ENCODE peak calls at places on chromosomes 16 and 17, in five cellular contexts. One of them, this sample, is unnamed.

GRCh38 chr16:28531777-28532744 is 6.7 kb downstream of the NUPR1 start:
- DNase-seq in heart left ventricle: peak
- DNase-seq in GM12878: no peak
- DNase-seq in IMR-90: no peak
- DNase-seq in testis: peak
- DNase-seq in this sample: no peak

GRCh38 chr16:51657844-51658243 is 506.8 kb upstream of the SALL1 start:
- DNase-seq in heart left ventricle: no peak
- DNase-seq in GM12878: no peak
- DNase-seq in IMR-90: no peak
- DNase-seq in testis: no peak
- DNase-seq in this sample: no peak

GRCh38 chr16:69113216-69113615 is 7.8 kb downstream of the HAS3 start:
- DNase-seq in heart left ventricle: no peak
- DNase-seq in GM12878: no peak
- DNase-seq in IMR-90: no peak
- DNase-seq in testis: no peak
- DNase-seq in this sample: no peak

GRCh38 chr17:3879591-3880417 is 13.0 kb downstream of the CAMKK1 start:
- DNase-seq in heart left ventricle: no peak
- DNase-seq in GM12878: no peak
- DNase-seq in IMR-90: no peak
- DNase-seq in testis: no peak
- DNase-seq in this sample: no peak

GRCh38 chr16:59654455-59654854 is 920.3 kb upstream of the GOT2 start:
- DNase-seq in heart left ventricle: no peak
- DNase-seq in GM12878: no peak
- DNase-seq in IMR-90: no peak
- DNase-seq in testis: no peak
- DNase-seq in this sample: no peak

GRCh38 chr16:4351880-4352279 is 759 bp upstream of the PAM16 start:
- DNase-seq in heart left ventricle: no peak
- DNase-seq in GM12878: no peak
- DNase-seq in IMR-90: peak
- DNase-seq in testis: no peak
- DNase-seq in this sample: no peak

GRCh38 chr17:78151514-78152008 is 5.4 kb downstream of the C17orf99 start:
- DNase-seq in heart left ventricle: no peak
- DNase-seq in GM12878: no peak
- DNase-seq in IMR-90: no peak
- DNase-seq in testis: no peak
- DNase-seq in this sample: no peak

GRCh38 chr16:1678500-1679098 is 520 bp downstream of the JPT2 start:
- DNase-seq in heart left ventricle: peak
- DNase-seq in GM12878: no peak
- DNase-seq in IMR-90: peak
- DNase-seq in testis: peak
- DNase-seq in this sample: no peak

GRCh38 chr17:79798296-79799173 is 1.7 kb upstream of the CBX8 start:
- DNase-seq in heart left ventricle: no peak
- DNase-seq in GM12878: no peak
- DNase-seq in IMR-90: no peak
- DNase-seq in testis: no peak
- DNase-seq in this sample: peak

GRCh38 chr16:83517398-83517797 is 290.4 kb upstream of the HSBP1 start:
- DNase-seq in heart left ventricle: no peak
- DNase-seq in GM12878: no peak
- DNase-seq in IMR-90: no peak
- DNase-seq in testis: peak
- DNase-seq in this sample: no peak

GRCh38 chr16:8863594-8864424 is 5.0 kb downstream of the CARHSP1 start:
- DNase-seq in heart left ventricle: peak
- DNase-seq in GM12878: no peak
- DNase-seq in IMR-90: no peak
- DNase-seq in testis: peak
- DNase-seq in this sample: peak

GRCh38 chr17:62629556-62630364 is 2.3 kb downstream of the MRC2 start:
- DNase-seq in heart left ventricle: peak
- DNase-seq in GM12878: no peak
- DNase-seq in IMR-90: no peak
- DNase-seq in testis: no peak
- DNase-seq in this sample: no peak

GRCh38 chr16:3986235-3986544 is 105.7 kb upstream of the CREBBP start:
- DNase-seq in heart left ventricle: no peak
- DNase-seq in GM12878: no peak
- DNase-seq in IMR-90: no peak
- DNase-seq in testis: peak
- DNase-seq in this sample: no peak

GRCh38 chr17:59684967-59685366 is 22.3 kb downstream of the PTRH2 start:
- DNase-seq in heart left ventricle: no peak
- DNase-seq in GM12878: no peak
- DNase-seq in IMR-90: no peak
- DNase-seq in testis: no peak
- DNase-seq in this sample: peak

GRCh38 chr17:40191237-40192208 is 14.3 kb downstream of the RAPGEFL1 start:
- DNase-seq in heart left ventricle: peak
- DNase-seq in GM12878: peak
- DNase-seq in IMR-90: peak
- DNase-seq in testis: peak
- DNase-seq in this sample: peak

GRCh38 chr17:64938925-64939474 is 19.7 kb upstream of the LRRC37A3 start:
- DNase-seq in heart left ventricle: peak
- DNase-seq in GM12878: no peak
- DNase-seq in IMR-90: peak
- DNase-seq in testis: peak
- DNase-seq in this sample: peak

GRCh38 chr16:82067042-82067809 is 32.2 kb downstream of the HSD17B2 start:
- DNase-seq in heart left ventricle: no peak
- DNase-seq in GM12878: no peak
- DNase-seq in IMR-90: peak
- DNase-seq in testis: no peak
- DNase-seq in this sample: no peak

GRCh38 chr16:55552621-55553020 is 13.9 kb upstream of the CAPNS2 start:
- DNase-seq in heart left ventricle: no peak
- DNase-seq in GM12878: no peak
- DNase-seq in IMR-90: peak
- DNase-seq in testis: no peak
- DNase-seq in this sample: no peak

GRCh38 chr17:39225974-39226683 is 384 bp upstream of the STAC2 start:
- DNase-seq in heart left ventricle: peak
- DNase-seq in GM12878: no peak
- DNase-seq in IMR-90: peak
- DNase-seq in testis: peak
- DNase-seq in this sample: no peak

GRCh38 chr16:19898924-19899604 is 14.4 kb upstream of the GPRC5B start:
- DNase-seq in heart left ventricle: no peak
- DNase-seq in GM12878: no peak
- DNase-seq in IMR-90: peak
- DNase-seq in testis: peak
- DNase-seq in this sample: peak

GRCh38 chr16:22369221-22369811 is 5.1 kb downstream of the CDR2 start:
- DNase-seq in heart left ventricle: no peak
- DNase-seq in GM12878: no peak
- DNase-seq in IMR-90: peak
- DNase-seq in testis: no peak
- DNase-seq in this sample: peak

GRCh38 chr17:76726231-76726765 is at the start of gene JMJD6:
- DNase-seq in heart left ventricle: peak
- DNase-seq in GM12878: peak
- DNase-seq in IMR-90: peak
- DNase-seq in testis: peak
- DNase-seq in this sample: peak

GRCh38 chr17:76723812-76724211 is 2.6 kb downstream of the JMJD6 start:
- DNase-seq in heart left ventricle: no peak
- DNase-seq in GM12878: no peak
- DNase-seq in IMR-90: no peak
- DNase-seq in testis: no peak
- DNase-seq in this sample: no peak

GRCh38 chr17:76727745-76728456 is 1.3 kb downstream of the METTL23 start:
- DNase-seq in heart left ventricle: no peak
- DNase-seq in GM12878: peak
- DNase-seq in IMR-90: no peak
- DNase-seq in testis: no peak
- DNase-seq in this sample: no peak

GRCh38 chr17:76725580-76726230 is 701 bp downstream of the JMJD6 start:
- DNase-seq in heart left ventricle: peak
- DNase-seq in GM12878: no peak
- DNase-seq in IMR-90: peak
- DNase-seq in testis: peak
- DNase-seq in this sample: peak

DNA sequence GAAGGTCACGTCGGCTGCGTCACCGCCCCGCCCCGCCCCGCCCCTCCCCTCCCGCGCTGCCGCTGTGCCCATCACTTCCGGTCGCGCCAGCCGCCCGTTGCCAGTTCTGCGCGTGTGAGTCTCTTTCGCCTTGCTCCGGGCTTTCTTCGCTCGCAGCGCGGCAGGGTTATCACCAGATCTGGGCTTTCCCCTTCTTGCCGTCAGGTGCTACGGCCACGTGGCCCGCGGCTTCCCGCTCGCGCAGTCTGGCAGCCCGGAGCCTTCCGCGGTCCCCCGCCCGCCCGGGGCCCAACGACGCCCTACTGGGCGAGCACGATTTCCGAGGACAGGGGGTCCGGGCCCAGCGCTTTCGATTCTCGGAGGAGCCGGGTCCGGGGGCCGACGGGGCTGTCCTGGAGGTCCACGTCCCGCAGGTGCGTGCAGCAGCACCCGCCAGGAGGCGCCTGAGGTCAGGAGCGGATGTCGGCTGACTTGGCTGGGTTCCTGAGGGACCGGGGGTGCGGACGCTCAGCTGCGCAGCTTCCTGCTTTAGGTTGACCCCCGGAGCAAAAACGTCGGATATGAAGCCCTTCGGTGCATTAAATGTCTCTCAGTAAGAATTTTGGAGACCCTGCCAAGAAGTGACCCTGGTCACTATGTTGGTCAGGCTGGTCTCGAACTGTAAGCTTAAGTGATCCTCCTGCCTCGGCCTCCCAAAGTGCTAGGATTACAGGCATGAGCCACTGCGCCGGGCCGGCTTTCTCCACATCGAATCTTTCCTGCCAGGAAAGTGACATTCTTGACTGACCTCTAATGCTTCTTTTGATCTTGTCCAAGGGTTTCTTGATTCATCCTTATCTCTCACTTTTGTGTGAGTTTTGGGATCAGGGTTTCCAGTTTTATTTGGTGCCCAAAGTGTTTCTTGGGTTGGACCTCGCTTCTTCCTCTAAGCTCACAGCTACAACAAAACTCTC is at the start of gene METTL23:
- DNase-seq in heart left ventricle: peak
- DNase-seq in GM12878: no peak
- DNase-seq in IMR-90: peak
- DNase-seq in testis: peak
- DNase-seq in this sample: peak
- TF ChIP-seq POLR2A in heart left ventricle: no peak
- TF ChIP-seq POLR2A in GM12878: peak
- TF ChIP-seq POLR2A in IMR-90: peak
- TF ChIP-seq POLR2A in testis: no peak
- TF ChIP-seq POLR2A in this sample: no peak

DNA sequence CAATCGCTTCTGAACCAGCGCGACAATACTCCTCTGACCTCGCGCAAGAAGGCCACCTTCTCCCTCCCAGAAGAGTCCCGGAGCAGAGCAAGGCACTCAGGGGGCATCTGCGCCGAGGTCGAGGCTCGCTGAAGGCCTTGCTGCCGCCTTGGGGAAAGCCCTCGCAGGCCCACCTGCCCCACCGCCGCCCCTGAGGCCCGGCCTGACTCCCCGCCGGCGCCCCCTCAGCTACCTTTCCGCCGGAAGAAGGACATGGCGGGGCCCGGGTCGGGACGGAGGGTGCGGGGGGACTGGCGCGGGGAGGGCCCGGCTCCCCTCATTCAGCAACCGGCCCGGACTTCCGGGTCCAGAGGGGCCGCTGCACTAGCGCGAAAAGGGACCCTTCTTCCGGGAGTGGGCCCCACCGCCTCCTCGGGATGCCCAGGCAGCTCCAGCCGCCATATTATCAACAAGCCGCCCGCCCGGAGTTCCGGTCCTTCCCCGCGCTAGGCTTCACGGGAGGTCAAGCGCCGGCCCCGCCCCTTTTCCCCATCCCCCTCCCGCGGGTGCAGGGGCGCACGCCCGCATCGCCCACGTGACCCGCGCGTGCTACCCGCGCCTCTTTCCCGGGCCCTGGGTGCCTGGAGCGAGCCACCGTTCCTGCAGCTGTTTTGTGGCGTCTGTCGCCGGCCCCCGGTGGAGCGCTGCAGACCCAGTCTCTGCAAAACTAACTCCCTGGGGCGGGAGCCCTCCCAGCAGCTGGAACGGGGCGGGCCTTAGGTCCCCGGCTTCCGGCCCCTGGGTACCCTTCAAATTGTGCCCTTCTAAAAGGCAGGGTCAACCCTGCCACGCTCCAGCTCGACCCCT is at the start of gene AKAP10:
- DNase-seq in heart left ventricle: peak
- DNase-seq in GM12878: peak
- DNase-seq in IMR-90: peak
- DNase-seq in testis: peak
- DNase-seq in this sample: peak
- TF ChIP-seq POLR2A in heart left ventricle: peak
- TF ChIP-seq POLR2A in GM12878: peak
- TF ChIP-seq POLR2A in IMR-90: peak
- TF ChIP-seq POLR2A in testis: no peak
- TF ChIP-seq POLR2A in this sample: peak

DNA sequence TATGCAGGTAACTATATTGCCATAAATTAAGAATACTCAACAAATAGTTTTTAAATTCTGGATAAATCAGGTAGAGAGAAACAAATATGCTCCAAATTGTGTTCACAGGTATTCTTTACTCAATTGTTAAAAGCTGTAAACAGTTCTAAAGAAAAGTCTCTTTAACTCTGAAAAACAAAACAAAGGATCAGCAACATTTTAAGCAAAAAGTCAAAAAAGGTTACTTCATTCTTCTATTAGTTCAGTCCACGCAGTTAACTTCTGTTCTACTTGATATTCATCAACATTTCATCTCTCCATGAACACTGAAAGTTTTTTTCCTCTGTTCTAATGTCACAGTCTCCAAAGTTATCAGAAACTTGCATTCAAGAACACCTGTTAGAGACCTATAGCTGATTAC is 47.9 kb downstream of the SCPEP1 start:
- DNase-seq in heart left ventricle: no peak
- DNase-seq in GM12878: no peak
- DNase-seq in IMR-90: no peak
- DNase-seq in testis: no peak
- DNase-seq in this sample: no peak
- TF ChIP-seq POLR2A in heart left ventricle: no peak
- TF ChIP-seq POLR2A in GM12878: no peak
- TF ChIP-seq POLR2A in IMR-90: no peak
- TF ChIP-seq POLR2A in testis: no peak
- TF ChIP-seq POLR2A in this sample: no peak

DNA sequence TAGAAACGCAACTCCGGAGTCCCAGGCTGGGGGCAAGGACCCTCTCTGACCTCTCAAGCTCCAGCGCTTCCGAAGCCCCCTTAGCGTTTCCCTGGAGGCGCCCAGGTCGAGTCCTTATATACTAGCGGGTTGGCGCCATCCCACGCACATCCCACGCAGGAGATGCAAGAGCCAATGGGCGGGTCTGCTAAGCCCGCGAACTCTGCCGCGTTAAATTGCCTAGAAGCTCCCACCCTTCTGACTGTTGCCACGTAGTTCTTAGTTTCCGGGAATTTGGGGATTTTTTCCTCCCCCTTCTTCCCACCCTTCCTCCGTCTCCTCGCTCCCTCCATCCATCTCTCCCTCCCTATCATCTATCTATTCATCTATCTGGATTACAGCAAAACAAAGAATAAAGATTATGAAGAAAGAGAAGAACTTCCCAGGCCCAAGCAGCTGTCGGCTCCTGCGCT is at the start of gene SLFN11:
- DNase-seq in heart left ventricle: peak
- DNase-seq in GM12878: peak
- DNase-seq in IMR-90: peak
- DNase-seq in testis: peak
- DNase-seq in this sample: peak
- TF ChIP-seq POLR2A in heart left ventricle: peak
- TF ChIP-seq POLR2A in GM12878: peak
- TF ChIP-seq POLR2A in IMR-90: peak
- TF ChIP-seq POLR2A in testis: peak
- TF ChIP-seq POLR2A in this sample: peak

This sample was measured in erythroblast.